ENCODE peak calls at places on chromosome 1, in four cellular contexts. T is colonic mucosa, E is germinal center, Q is neural progenitor cell. M is an unnamed sample.

GRCh38 chr1:230359992-230360391 is 66.1 kb downstream of the PGBD5 start:
- DNase-seq in Q (no peak), E (no peak), T (no peak), M (no peak)

GRCh38 chr1:182174202-182174855 is 112.8 kb upstream of the ZNF648 start:
- DNase-seq in T (peak; percentile 44), E (no peak), Q (no peak), M (no peak)

GRCh38 chr1:153609585-153609907 is 3.4 kb downstream of the S100A16 start:
- DNase-seq in T (no peak), E (no peak), Q (no peak), M (no peak)

GRCh38 chr1:4557949-4558348 is 96.5 kb upstream of the AJAP1 start:
- DNase-seq in Q (no peak), T (no peak), E (no peak), M (no peak)

GRCh38 chr1:185813401-185813979 is 79.3 kb downstream of the HMCN1 start:
- DNase-seq in T (peak; percentile 41), Q (peak; percentile 61), E (no peak), M (no peak)

GRCh38 chr1:111140680-111140967 is 601 bp downstream of the CEPT1 start:
- DNase-seq in T (no peak), E (no peak), Q (peak; percentile 78), M (peak; percentile 70)

GRCh38 chr1:41404308-41404755 is 43.1 kb downstream of the FOXO6 start:
- DNase-seq in Q (peak; percentile 54), T (no peak), E (no peak), M (peak; percentile 42)

GRCh38 chr1:219387211-219387610 is 213.5 kb downstream of the LYPLAL1 start:
- DNase-seq in Q (no peak), E (no peak), T (no peak), M (no peak)

GRCh38 chr1:8078176-8078671 is 52.1 kb upstream of the ERRFI1 start:
- DNase-seq in E (no peak), T (no peak), Q (no peak), M (peak; percentile 64)

GRCh38 chr1:200670215-200671118 is 760 bp upstream of the DDX59 start:
- DNase-seq in T (peak; percentile 61), E (no peak), Q (peak; percentile 36), M (no peak)

GRCh38 chr1:211478801-211479619 is 13.0 kb downstream of the RD3 start:
- DNase-seq in Q (no peak), E (no peak), T (no peak), M (peak; percentile 15)

GRCh38 chr1:202144510-202145324 is at the start of gene ARL8A:
- DNase-seq in E (peak; percentile 82), T (peak; percentile 80), Q (peak; percentile 87), M (no peak)

GRCh38 chr1:218751208-218751948 is 406.2 kb downstream of the TGFB2 start:
- DNase-seq in T (no peak), E (no peak), Q (no peak), M (peak; percentile 5)

GRCh38 chr1:245566952-245567351 is 412.2 kb downstream of the KIF26B start:
- DNase-seq in Q (no peak), T (no peak), E (no peak), M (no peak)

M was measured in ELF-1.